ENCODE peak calls at places on chromosome 21, in five cellular contexts. F is stimulated activated CD8-positive, alpha-beta memory T cell treated with anti-CD3 and anti-CD28 coated beads, Interleukin-15, amount 100 ng/mL, for 24 hours; X is NCI-H748 treated with DMSO at 0.1 percent for 48 hours; S is Karpas-422; Y is HT1080. U is an unnamed sample.

GRCh38 chr21:43313939-43314405 is 113.0 kb downstream of the SIK1 start:
- DNase-seq in X (no peak), Y (no peak), S (no peak), F (no peak), U (no peak)

GRCh38 chr21:31490471-31490870 is 146.4 kb upstream of the TIAM1 start:
- DNase-seq in S (peak; percentile 44), X (no peak), F (no peak), Y (peak; percentile 30), U (peak; percentile 47)

GRCh38 chr21:37176716-37177115 is 90.4 kb downstream of the VPS26C start:
- DNase-seq in S (no peak), F (no peak), X (no peak), Y (no peak), U (no peak)

GRCh38 chr21:35051287-35051818 is 2.3 kb upstream of the RUNX1 start:
- DNase-seq in Y (peak; percentile 94), X (peak; percentile 3), S (peak; percentile 92), F (peak; percentile 52), U (peak; percentile 82)

GRCh38 chr21:21714396-21714795 is 716.2 kb downstream of the NCAM2 start:
- DNase-seq in X (no peak), F (no peak), Y (peak; percentile 82), S (no peak), U (no peak)

GRCh38 chr21:41706678-41707077 is 60.2 kb downstream of the RIPK4 start:
- DNase-seq in Y (peak; percentile 30), S (no peak), F (no peak), X (no peak), U (no peak)

GRCh38 chr21:40615503-40616376 is 231.2 kb downstream of the DSCAM start:
- DNase-seq in S (no peak), Y (no peak), F (no peak), X (peak; percentile 7), U (no peak)

GRCh38 chr21:17089121-17089520 is 423.7 kb upstream of the CXADR start:
- DNase-seq in F (no peak), X (no peak), Y (no peak), S (no peak), U (no peak)

GRCh38 chr21:43808367-43808766 is 19.0 kb downstream of the RRP1 start:
- DNase-seq in S (peak; percentile 61), Y (no peak), X (no peak), F (no peak), U (no peak)

GRCh38 chr21:39084073-39084472 is 99.2 kb downstream of the PSMG1 start:
- DNase-seq in F (no peak), X (no peak), Y (no peak), S (no peak), U (no peak)

GRCh38 chr21:26852422-26852821 is 7.2 kb upstream of the ADAMTS1 start:
- DNase-seq in Y (no peak), X (no peak), S (no peak), F (no peak), U (no peak)